ENCODE peak calls at places on chromosomes 16 and 17, in seven cellular contexts. K is uterus, X is tibial artery, G is gastrocnemius medialis, Q is left lung, F is heart right ventricle, Z is RWPE2. E is an unnamed sample. For H3K36me3, the result is how much of the 10 kb centered on the place peaks cover.

GRCh38 chr16:79628501-79628975 is 28.0 kb upstream of the MAF start:
- DNase-seq in K (no peak), X (no peak), G (no peak), Q (no peak), F (no peak), Z (peak), E (no peak)

GRCh38 chr17:56592487-56593072 is 919 bp upstream of the NOG start:
- DNase-seq in K (peak), X (peak), G (peak), Q (peak), F (peak), Z (no peak), E (peak)

GRCh38 chr16:27999687-28000086 is 63.8 kb downstream of the GSG1L start:
- DNase-seq in K (no peak), X (no peak), G (no peak), Q (no peak), F (no peak), Z (no peak), E (no peak)

GRCh38 chr17:64001091-64001579 is 3.0 kb downstream of the PRR29 start:
- DNase-seq in K (peak), X (peak), G (no peak), Q (no peak), F (no peak), Z (peak), E (no peak)

GRCh38 chr16:79045191-79045590 is 555.3 kb downstream of the MAF start:
- DNase-seq in K (no peak), X (no peak), G (no peak), Q (no peak), F (no peak), Z (no peak), E (no peak)

GRCh38 chr17:33964344-33964979 is 290.6 kb upstream of the CCL2 start:
- DNase-seq in K (no peak), X (no peak), G (no peak), Q (no peak), F (no peak), Z (no peak), E (no peak)

GRCh38 chr17:5513610-5514009 is 27.2 kb downstream of the MIS12 start:
- DNase-seq in K (no peak), X (no peak), G (no peak), Q (no peak), F (no peak), Z (no peak), E (no peak)

GRCh38 chr17:19328441-19329061 is 34.0 kb downstream of the B9D1 start:
- DNase-seq in K (no peak), X (peak), G (no peak), Q (peak), F (no peak), Z (no peak), E (no peak)

GRCh38 chr17:37148171-37148570 is 199.4 kb downstream of the AATF start:
- DNase-seq in K (no peak), X (no peak), G (no peak), Q (no peak), F (peak), Z (no peak), E (no peak)

GRCh38 chr17:9577402-9577709 is 914 bp downstream of the CFAP52 start:
- DNase-seq in K (no peak), X (no peak), G (no peak), Q (no peak), F (no peak), Z (no peak), E (no peak)

GRCh38 chr17:9571201-9571600 is 4.4 kb downstream of the STX8 start:
- DNase-seq in K (no peak), X (no peak), G (no peak), Q (no peak), F (no peak), Z (no peak), E (no peak)

GRCh38 chr17:9576521-9577401 is at the start of gene CFAP52:
- DNase-seq in K (peak), X (peak), G (peak), Q (peak), F (peak), Z (peak), E (peak)

GRCh38 chr17:9575381-9576072 is at the start of gene STX8:
- DNase-seq in K (peak), X (peak), G (peak), Q (peak), F (peak), Z (peak), E (peak)
- TF ChIP-seq CTCF in K (no peak), X (no peak), G (no peak), Q (no peak), F (no peak), Z (no peak), E (no peak)

GRCh38 chr17:44795928-44796327 is 34.2 kb downstream of the GJC1 start:
- DNase-seq in K (no peak), X (no peak), G (no peak), Q (no peak), F (no peak), Z (no peak), E (no peak)
- H3K4me3 ChIP-seq in K (no peak), X (peak), G (no peak), Q (no peak), F (no peak), Z (no peak), E (no peak)

GRCh38 chr17:75704963-75705875 is 16.0 kb upstream of the ITGB4 start:
- DNase-seq in K (no peak), X (no peak), G (no peak), Q (peak), F (no peak), Z (no peak), E (no peak)
- H3K36me3 ChIP-seq in K (under half), X (half or more), G (under half), Q (under half), F (under half), Z (half or more), E (half or more)

GRCh38 chr17:80219013-80219776 is 938 bp downstream of the SGSH start:
- DNase-seq in K (peak), X (peak), G (peak), Q (peak), F (peak), Z (no peak), E (peak)

GRCh38 chr17:80218391-80218790 is 1.7 kb downstream of the SGSH start:
- DNase-seq in K (no peak), X (no peak), G (no peak), Q (peak), F (no peak), Z (no peak), E (no peak)

GRCh38 chr17:80221401-80221800 is 1.2 kb downstream of the SLC26A11 start:
- DNase-seq in K (no peak), X (no peak), G (no peak), Q (peak), F (no peak), Z (no peak), E (no peak)

GRCh38 chr17:80220709-80221215 is 535 bp downstream of the SLC26A11 start:
- DNase-seq in K (peak), X (no peak), G (no peak), Q (peak), F (no peak), Z (no peak), E (no peak)

GRCh38 chr17:80219777-80220708 is at the start of the genes SGSH and SLC26A11:
- DNase-seq in K (peak), X (peak), G (peak), Q (peak), F (peak), Z (peak), E (peak)
- TF ChIP-seq CTCF in K (no peak), X (no peak), G (no peak), Q (no peak), F (no peak), Z (no peak), E (peak)

DNA sequence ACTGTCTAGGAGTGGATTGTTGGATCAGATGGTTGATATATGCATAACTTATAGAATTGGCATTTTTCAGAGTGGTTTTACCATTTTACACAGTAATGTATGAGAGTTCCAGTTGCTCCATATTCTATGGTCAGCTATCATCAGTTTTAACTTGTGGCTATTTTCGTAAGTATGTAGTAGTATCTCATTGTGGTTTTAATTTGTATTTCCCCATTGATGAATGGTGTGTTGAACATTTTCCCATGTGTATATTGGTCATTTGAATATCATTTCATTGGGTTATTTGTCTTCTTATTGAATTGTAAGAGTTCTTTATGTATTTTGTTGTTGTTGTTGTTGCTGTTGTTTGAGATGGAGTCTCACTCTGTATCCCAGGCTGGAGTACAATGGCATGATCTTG is 6.2 kb downstream of the WNT9B start:
- DNase-seq in K (no peak), X (no peak), G (no peak), Q (no peak), F (no peak), Z (no peak), E (no peak)
- H3K4me3 ChIP-seq in K (no peak), X (no peak), G (no peak), Q (no peak), F (no peak), Z (no peak), E (no peak)

DNA sequence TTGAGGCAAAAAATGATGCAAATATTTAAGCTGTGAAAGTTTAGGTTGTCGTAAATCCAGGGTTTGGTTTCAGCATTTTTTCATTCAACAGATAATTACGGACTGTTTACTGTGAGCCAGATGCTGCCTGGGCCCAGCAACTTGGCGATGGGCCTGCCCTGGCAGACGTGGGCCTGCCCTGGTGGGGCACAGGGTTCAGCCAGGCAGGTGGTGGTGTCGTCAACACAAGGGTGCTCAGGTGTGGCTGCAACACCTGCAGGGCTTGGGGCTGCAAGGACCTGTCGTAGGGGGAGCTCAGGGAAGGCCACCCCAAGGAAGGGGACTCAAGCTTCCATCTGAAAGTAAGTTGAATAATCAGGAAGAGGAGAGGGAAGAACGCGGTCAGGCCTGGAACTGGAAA is 15.1 kb downstream of the ZC3H18 start:
- DNase-seq in K (no peak), X (no peak), G (no peak), Q (peak), F (no peak), Z (no peak), E (no peak)
- H3K36me3 ChIP-seq in K (under half), X (half or more), G (under half), Q (under half), F (under half), Z (half or more), E (under half)

GRCh38 chr16:75758215-75758614 is 31.9 kb upstream of the CPHXL start:
- DNase-seq in K (no peak), X (no peak), G (no peak), Q (no peak), F (no peak), Z (no peak), E (no peak)

GRCh38 chr16:75762746-75763145 is 36.5 kb upstream of the CPHXL start:
- DNase-seq in K (no peak), X (no peak), G (no peak), Q (no peak), F (no peak), Z (no peak), E (no peak)

GRCh38 chr16:75763250-75763649 is 37.0 kb upstream of the CPHXL start:
- DNase-seq in K (no peak), X (no peak), G (no peak), Q (no peak), F (no peak), Z (no peak), E (no peak)

GRCh38 chr16:75761111-75761510 is 34.8 kb upstream of the CPHXL start:
- DNase-seq in K (no peak), X (no peak), G (no peak), Q (no peak), F (no peak), Z (no peak), E (no peak)

DNA sequence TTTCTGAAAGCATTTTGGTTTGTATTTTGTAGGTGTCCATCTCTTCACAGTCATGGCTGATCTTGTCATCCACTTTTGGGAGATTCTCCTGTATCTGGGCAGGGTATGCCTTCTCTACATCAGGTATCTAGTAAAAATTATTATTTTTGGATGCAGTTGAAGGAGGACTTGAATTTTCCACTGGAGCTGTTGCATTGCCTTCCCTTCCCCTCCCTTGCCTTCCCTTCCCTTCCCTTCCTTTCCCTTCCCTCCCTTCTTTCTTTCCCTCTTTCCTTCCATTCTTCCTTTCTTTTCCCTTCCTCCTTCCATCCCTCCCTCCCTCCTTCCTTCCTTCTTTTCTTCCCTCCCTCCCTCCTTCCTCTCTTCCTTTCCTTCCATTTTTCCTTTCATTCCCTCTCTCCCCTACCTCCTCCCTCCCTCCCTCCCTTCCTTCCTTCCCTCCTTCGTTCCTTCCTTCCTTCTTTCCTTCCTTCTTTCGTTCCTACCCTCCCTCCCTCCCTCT is 33.8 kb upstream of the CPHXL start:
- DNase-seq in K (no peak), X (no peak), G (no peak), Q (no peak), F (no peak), Z (no peak), E (no peak)
- TF ChIP-seq CTCF in K (no peak), X (no peak), G (no peak), Q (no peak), F (no peak), Z (no peak), E (no peak)

DNA sequence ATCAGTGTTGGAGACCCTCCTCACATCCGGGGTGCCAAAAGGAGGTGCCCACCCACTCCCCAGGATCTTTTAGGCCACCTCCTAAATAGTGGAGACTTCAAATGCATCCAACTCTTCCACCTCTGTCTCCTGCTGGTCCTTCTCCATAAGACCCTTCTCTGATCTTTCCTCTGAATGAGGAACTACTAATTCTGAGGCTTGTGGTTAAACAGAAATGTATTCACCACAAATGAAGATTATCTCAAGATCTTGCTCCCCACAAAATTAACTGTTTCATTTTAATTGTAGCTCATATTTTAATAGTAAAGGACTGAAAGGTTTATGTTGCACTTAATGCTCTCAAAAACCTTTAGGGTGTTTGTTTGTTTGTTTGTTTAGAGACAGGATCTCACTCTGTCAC is 34.1 kb downstream of the TLE7 start:
- DNase-seq in K (no peak), X (no peak), G (no peak), Q (no peak), F (no peak), Z (no peak), E (no peak)
- H3K4me3 ChIP-seq in K (no peak), X (no peak), G (no peak), Q (no peak), F (no peak), Z (no peak), E (no peak)

DNA sequence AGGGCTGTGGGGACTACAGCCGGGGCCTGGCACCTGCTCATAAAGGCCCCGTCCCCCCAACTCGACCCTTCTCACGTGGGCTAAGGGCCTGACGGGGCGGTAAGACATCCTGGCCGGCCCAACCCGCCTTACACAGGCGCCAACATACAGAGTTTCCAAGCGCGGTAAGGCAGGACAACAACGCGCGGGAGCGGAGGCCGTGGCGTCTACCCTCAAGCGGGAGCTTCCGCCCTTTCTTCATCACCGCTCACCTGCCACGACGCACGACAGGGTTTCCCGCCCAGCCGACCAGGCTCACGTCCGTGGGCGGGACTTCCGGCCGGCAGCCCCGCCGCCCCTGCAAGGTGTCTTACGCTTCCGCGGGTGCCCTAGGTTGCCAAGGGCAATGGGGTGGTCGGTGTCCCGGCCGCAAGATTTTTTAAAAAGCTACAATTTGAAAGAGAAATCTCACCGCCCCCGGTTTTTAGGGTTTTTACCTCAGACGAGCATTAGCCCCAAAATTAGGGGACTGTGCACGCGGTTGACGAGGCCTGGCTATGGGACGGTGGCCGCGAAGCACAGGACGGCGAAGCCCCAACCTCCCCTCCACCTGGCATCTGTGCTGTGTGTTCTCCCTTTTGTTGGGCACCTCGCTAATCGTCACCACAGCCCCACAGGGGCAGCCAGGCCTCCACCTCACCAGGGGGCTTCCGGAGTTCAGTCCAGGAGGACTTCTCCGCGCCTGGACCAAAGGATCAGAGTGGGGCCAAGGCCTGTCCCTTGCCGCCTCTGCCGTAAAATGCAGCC is at the start of gene TERB1:
- DNase-seq in K (no peak), X (no peak), G (no peak), Q (no peak), F (no peak), Z (peak), E (no peak)
- H3K36me3 ChIP-seq in K (under half), X (half or more), G (under half), Q (under half), F (under half), Z (under half), E (half or more)

GRCh38 chr17:40301315-40301714 is 7.7 kb upstream of the RARA start:
- DNase-seq in K (no peak), X (no peak), G (no peak), Q (no peak), F (no peak), Z (no peak), E (no peak)
- TF ChIP-seq CTCF in K (no peak), X (no peak), G (no peak), Q (no peak), F (peak), Z (peak), E (peak)